ENCODE peak calls at places on chromosomes 11 and 22, in seven cellular contexts. One of them, this sample, is unnamed. For H3K4me1 and H3K27me3, the result is how much of the 10 kb centered on the place peaks cover.

GRCh38 chr22:19889951-19890350 is 35.3 kb upstream of the GNB1L start:
- DNase-seq in HCT116: no peak
- DNase-seq in BE2C: no peak
- DNase-seq in mesenchymal stem cell: no peak
- DNase-seq in CD8-positive, alpha-beta memory T cell: peak
- DNase-seq in endothelial cell of umbilical vein: no peak
- DNase-seq in lung: no peak
- DNase-seq in this sample: no peak

GRCh38 chr11:6681949-6682348 is 1.2 kb downstream of the MRPL17 start:
- DNase-seq in BE2C: no peak
- DNase-seq in mesenchymal stem cell: peak
- DNase-seq in CD8-positive, alpha-beta memory T cell: no peak
- DNase-seq in lung: no peak
- DNase-seq in HCT116: no peak
- DNase-seq in endothelial cell of umbilical vein: no peak
- DNase-seq in this sample: no peak

GRCh38 chr11:12472401-12473065 is 95.2 kb downstream of the PARVA start:
- DNase-seq in lung: no peak
- DNase-seq in BE2C: no peak
- DNase-seq in HCT116: no peak
- DNase-seq in endothelial cell of umbilical vein: no peak
- DNase-seq in mesenchymal stem cell: no peak
- DNase-seq in CD8-positive, alpha-beta memory T cell: no peak
- DNase-seq in this sample: peak

GRCh38 chr11:128757886-128758612 is 64.2 kb downstream of the FLI1 start:
- DNase-seq in endothelial cell of umbilical vein: no peak
- DNase-seq in lung: no peak
- DNase-seq in HCT116: no peak
- DNase-seq in BE2C: no peak
- DNase-seq in CD8-positive, alpha-beta memory T cell: no peak
- DNase-seq in mesenchymal stem cell: no peak
- DNase-seq in this sample: no peak

GRCh38 chr11:102733232-102733875 is 8.6 kb upstream of the MMP8 start:
- DNase-seq in HCT116: peak
- DNase-seq in CD8-positive, alpha-beta memory T cell: no peak
- DNase-seq in endothelial cell of umbilical vein: peak
- DNase-seq in BE2C: peak
- DNase-seq in lung: peak
- DNase-seq in mesenchymal stem cell: peak
- DNase-seq in this sample: no peak

GRCh38 chr11:27064086-27064485 is 23.5 kb downstream of the BBOX1 start:
- DNase-seq in endothelial cell of umbilical vein: no peak
- DNase-seq in HCT116: no peak
- DNase-seq in CD8-positive, alpha-beta memory T cell: no peak
- DNase-seq in mesenchymal stem cell: no peak
- DNase-seq in lung: no peak
- DNase-seq in BE2C: no peak
- DNase-seq in this sample: no peak

GRCh38 chr11:16394947-16395346 is 38.6 kb upstream of the SOX6 start:
- DNase-seq in lung: no peak
- DNase-seq in BE2C: no peak
- DNase-seq in endothelial cell of umbilical vein: no peak
- DNase-seq in mesenchymal stem cell: no peak
- DNase-seq in HCT116: no peak
- DNase-seq in CD8-positive, alpha-beta memory T cell: no peak
- DNase-seq in this sample: no peak

GRCh38 chr11:5684627-5685362 is at the start of gene TRIM5:
- DNase-seq in HCT116: peak
- DNase-seq in endothelial cell of umbilical vein: peak
- DNase-seq in BE2C: peak
- DNase-seq in mesenchymal stem cell: peak
- DNase-seq in lung: peak
- DNase-seq in CD8-positive, alpha-beta memory T cell: peak
- DNase-seq in this sample: peak

GRCh38 chr22:19843107-19843856 is 11.4 kb downstream of the GNB1L start:
- DNase-seq in BE2C: no peak
- DNase-seq in CD8-positive, alpha-beta memory T cell: no peak
- DNase-seq in endothelial cell of umbilical vein: no peak
- DNase-seq in HCT116: no peak
- DNase-seq in mesenchymal stem cell: no peak
- DNase-seq in lung: no peak
- DNase-seq in this sample: no peak

GRCh38 chr11:75558939-75559843 is 2.9 kb upstream of the SERPINH1 start:
- DNase-seq in HCT116: no peak
- DNase-seq in mesenchymal stem cell: peak
- DNase-seq in BE2C: no peak
- DNase-seq in endothelial cell of umbilical vein: peak
- DNase-seq in lung: peak
- DNase-seq in CD8-positive, alpha-beta memory T cell: no peak
- DNase-seq in this sample: peak

GRCh38 chr11:124114942-124115781 is at the start of gene VWA5A:
- DNase-seq in endothelial cell of umbilical vein: peak
- DNase-seq in HCT116: peak
- DNase-seq in CD8-positive, alpha-beta memory T cell: peak
- DNase-seq in lung: peak
- DNase-seq in mesenchymal stem cell: peak
- DNase-seq in BE2C: peak
- DNase-seq in this sample: peak

GRCh38 chr22:21710156-21710555 is 25.4 kb downstream of the YPEL1 start:
- DNase-seq in mesenchymal stem cell: no peak
- DNase-seq in endothelial cell of umbilical vein: no peak
- DNase-seq in lung: no peak
- DNase-seq in CD8-positive, alpha-beta memory T cell: no peak
- DNase-seq in BE2C: no peak
- DNase-seq in HCT116: no peak
- DNase-seq in this sample: no peak

GRCh38 chr11:123135863-123136446 is 59.1 kb downstream of the CLMP start:
- DNase-seq in mesenchymal stem cell: no peak
- DNase-seq in endothelial cell of umbilical vein: no peak
- DNase-seq in lung: no peak
- DNase-seq in CD8-positive, alpha-beta memory T cell: no peak
- DNase-seq in HCT116: no peak
- DNase-seq in BE2C: no peak
- DNase-seq in this sample: no peak

GRCh38 chr11:72930011-72930410 is 115.8 kb downstream of the ATG16L2 start:
- DNase-seq in BE2C: no peak
- DNase-seq in CD8-positive, alpha-beta memory T cell: no peak
- DNase-seq in mesenchymal stem cell: peak
- DNase-seq in HCT116: no peak
- DNase-seq in endothelial cell of umbilical vein: no peak
- DNase-seq in lung: no peak
- DNase-seq in this sample: no peak

GRCh38 chr11:9616042-9616640 is 42.7 kb downstream of the WEE1 start:
- DNase-seq in endothelial cell of umbilical vein: peak
- DNase-seq in mesenchymal stem cell: peak
- DNase-seq in CD8-positive, alpha-beta memory T cell: no peak
- DNase-seq in HCT116: no peak
- DNase-seq in BE2C: no peak
- DNase-seq in lung: no peak
- DNase-seq in this sample: no peak

DNA sequence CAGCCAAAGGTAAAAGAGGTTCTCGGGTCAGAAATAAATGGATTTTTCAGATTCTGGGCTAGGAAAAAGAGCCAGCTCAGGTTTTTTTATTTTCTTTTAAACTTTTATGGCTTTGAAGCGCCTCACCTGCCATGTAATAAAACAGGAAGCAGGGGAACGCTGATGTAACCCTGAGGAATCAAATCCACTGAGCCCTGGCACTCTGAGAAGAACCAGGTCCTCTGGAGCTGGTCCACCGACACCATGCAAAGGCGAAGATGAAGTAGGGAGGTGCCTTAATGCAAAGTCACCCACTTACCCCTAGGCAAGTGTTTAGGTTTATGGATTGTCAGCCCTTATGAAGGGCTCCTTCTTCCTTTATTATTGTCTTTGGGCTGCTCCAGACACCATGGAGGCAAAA is 1.6 kb downstream of the PAMR1 start:
- DNase-seq in CD8-positive, alpha-beta memory T cell: no peak
- DNase-seq in mesenchymal stem cell: no peak
- DNase-seq in lung: no peak
- DNase-seq in endothelial cell of umbilical vein: no peak
- DNase-seq in BE2C: no peak
- DNase-seq in HCT116: no peak
- DNase-seq in this sample: no peak
- H3K4me3 ChIP-seq in CD8-positive, alpha-beta memory T cell: no peak
- H3K4me3 ChIP-seq in mesenchymal stem cell: no peak
- H3K4me3 ChIP-seq in lung: no peak
- H3K4me3 ChIP-seq in endothelial cell of umbilical vein: no peak
- H3K4me3 ChIP-seq in BE2C: no peak
- H3K4me3 ChIP-seq in HCT116: no peak
- H3K4me3 ChIP-seq in this sample: no peak

GRCh38 chr22:36367479-36367878 is 20.3 kb downstream of the MYH9 start:
- DNase-seq in BE2C: no peak
- DNase-seq in CD8-positive, alpha-beta memory T cell: no peak
- DNase-seq in HCT116: no peak
- DNase-seq in endothelial cell of umbilical vein: no peak
- DNase-seq in lung: no peak
- DNase-seq in mesenchymal stem cell: no peak
- DNase-seq in this sample: peak

GRCh38 chr22:36365020-36365411 is 22.8 kb downstream of the MYH9 start:
- DNase-seq in endothelial cell of umbilical vein: peak
- DNase-seq in CD8-positive, alpha-beta memory T cell: peak
- DNase-seq in HCT116: peak
- DNase-seq in lung: no peak
- DNase-seq in mesenchymal stem cell: peak
- DNase-seq in BE2C: no peak
- DNase-seq in this sample: peak

GRCh38 chr22:36364255-36365019 is 23.3 kb downstream of the MYH9 start:
- DNase-seq in mesenchymal stem cell: peak
- DNase-seq in endothelial cell of umbilical vein: no peak
- DNase-seq in BE2C: no peak
- DNase-seq in CD8-positive, alpha-beta memory T cell: no peak
- DNase-seq in HCT116: no peak
- DNase-seq in lung: no peak
- DNase-seq in this sample: no peak

GRCh38 chr22:36367066-36367465 is 20.7 kb downstream of the MYH9 start:
- DNase-seq in endothelial cell of umbilical vein: no peak
- DNase-seq in CD8-positive, alpha-beta memory T cell: no peak
- DNase-seq in BE2C: no peak
- DNase-seq in mesenchymal stem cell: no peak
- DNase-seq in lung: no peak
- DNase-seq in HCT116: no peak
- DNase-seq in this sample: no peak

GRCh38 chr22:36366291-36366708 is 21.5 kb downstream of the MYH9 start:
- DNase-seq in mesenchymal stem cell: peak
- DNase-seq in HCT116: no peak
- DNase-seq in BE2C: no peak
- DNase-seq in lung: no peak
- DNase-seq in endothelial cell of umbilical vein: peak
- DNase-seq in CD8-positive, alpha-beta memory T cell: no peak
- DNase-seq in this sample: peak
- H3K4me1 ChIP-seq in mesenchymal stem cell: half or more
- H3K4me1 ChIP-seq in HCT116: half or more
- H3K4me1 ChIP-seq in BE2C: under half
- H3K4me1 ChIP-seq in lung: half or more
- H3K4me1 ChIP-seq in endothelial cell of umbilical vein: half or more
- H3K4me1 ChIP-seq in CD8-positive, alpha-beta memory T cell: half or more
- H3K4me1 ChIP-seq in this sample: half or more

GRCh38 chr22:43409046-43409445 is 2.8 kb upstream of the MPPED1 start:
- DNase-seq in BE2C: no peak
- DNase-seq in lung: no peak
- DNase-seq in HCT116: no peak
- DNase-seq in endothelial cell of umbilical vein: no peak
- DNase-seq in CD8-positive, alpha-beta memory T cell: no peak
- DNase-seq in mesenchymal stem cell: no peak
- DNase-seq in this sample: no peak

GRCh38 chr22:43404673-43405385 is 7.0 kb upstream of the MPPED1 start:
- DNase-seq in CD8-positive, alpha-beta memory T cell: no peak
- DNase-seq in endothelial cell of umbilical vein: no peak
- DNase-seq in BE2C: no peak
- DNase-seq in lung: no peak
- DNase-seq in HCT116: no peak
- DNase-seq in mesenchymal stem cell: no peak
- DNase-seq in this sample: no peak

GRCh38 chr22:43407591-43407990 is 4.2 kb upstream of the MPPED1 start:
- DNase-seq in HCT116: no peak
- DNase-seq in endothelial cell of umbilical vein: no peak
- DNase-seq in lung: no peak
- DNase-seq in CD8-positive, alpha-beta memory T cell: no peak
- DNase-seq in mesenchymal stem cell: no peak
- DNase-seq in BE2C: peak
- DNase-seq in this sample: no peak

GRCh38 chr22:43408009-43408408 is 3.8 kb upstream of the MPPED1 start:
- DNase-seq in HCT116: no peak
- DNase-seq in mesenchymal stem cell: no peak
- DNase-seq in endothelial cell of umbilical vein: no peak
- DNase-seq in BE2C: no peak
- DNase-seq in CD8-positive, alpha-beta memory T cell: no peak
- DNase-seq in lung: no peak
- DNase-seq in this sample: no peak

DNA sequence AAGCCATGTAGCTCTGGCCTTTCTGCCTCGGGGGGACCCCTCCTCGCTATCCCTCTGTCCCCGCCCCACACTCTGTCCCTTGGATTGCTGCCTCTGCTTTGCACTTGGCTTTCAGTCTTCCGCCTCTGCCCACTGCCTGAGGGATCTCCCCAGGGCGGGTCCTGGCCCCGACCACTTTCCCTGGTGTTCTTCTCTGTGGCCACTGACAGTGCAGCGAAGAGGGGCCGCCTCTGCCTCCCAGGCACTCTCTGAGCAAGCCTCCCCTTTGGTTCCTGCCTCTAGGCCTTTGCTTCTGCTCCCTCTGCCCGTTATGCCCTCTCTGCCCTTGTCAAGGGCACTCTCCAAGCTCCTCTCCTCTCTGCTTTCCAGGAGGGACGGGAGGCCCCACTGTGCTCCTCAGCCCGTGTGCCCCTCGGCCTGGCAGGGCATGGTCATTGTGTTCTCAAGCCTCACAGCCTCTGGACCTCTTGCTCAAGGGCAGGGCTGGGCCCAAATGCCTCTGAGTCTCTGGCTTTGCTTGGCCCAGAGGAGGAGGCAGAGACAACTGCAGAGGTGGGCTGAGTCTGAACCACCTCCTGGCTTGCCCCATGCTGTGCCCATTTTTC is 5.5 kb upstream of the MPPED1 start:
- DNase-seq in HCT116: no peak
- DNase-seq in lung: no peak
- DNase-seq in BE2C: no peak
- DNase-seq in mesenchymal stem cell: no peak
- DNase-seq in endothelial cell of umbilical vein: no peak
- DNase-seq in CD8-positive, alpha-beta memory T cell: no peak
- DNase-seq in this sample: no peak
- H3K27me3 ChIP-seq in HCT116: under half
- H3K27me3 ChIP-seq in lung: under half
- H3K27me3 ChIP-seq in BE2C: under half
- H3K27me3 ChIP-seq in mesenchymal stem cell: under half
- H3K27me3 ChIP-seq in endothelial cell of umbilical vein: under half
- H3K27me3 ChIP-seq in CD8-positive, alpha-beta memory T cell: under half
- H3K27me3 ChIP-seq in this sample: under half

DNA sequence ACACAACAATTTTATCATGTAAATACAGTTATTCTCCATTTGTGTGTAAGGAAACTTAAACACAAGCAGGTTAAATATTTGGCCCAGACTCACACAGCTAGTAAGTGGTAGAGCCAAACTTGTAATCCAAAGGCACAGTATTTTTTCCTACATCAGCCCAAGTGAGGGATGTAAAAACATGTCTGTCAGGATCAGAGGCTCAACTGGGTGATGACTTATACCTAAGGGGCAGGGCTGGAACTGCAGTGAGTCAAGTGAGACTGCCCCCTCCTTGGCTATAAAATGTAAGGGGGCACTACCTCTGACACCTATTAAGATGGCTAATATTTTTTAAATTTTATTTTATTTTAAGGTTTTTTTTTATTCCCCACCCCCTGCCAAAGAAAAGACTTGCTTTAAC is 82.6 kb downstream of the APIP start:
- DNase-seq in endothelial cell of umbilical vein: no peak
- DNase-seq in BE2C: no peak
- DNase-seq in HCT116: no peak
- DNase-seq in CD8-positive, alpha-beta memory T cell: no peak
- DNase-seq in mesenchymal stem cell: no peak
- DNase-seq in lung: no peak
- DNase-seq in this sample: no peak
- H3K4me3 ChIP-seq in endothelial cell of umbilical vein: no peak
- H3K4me3 ChIP-seq in BE2C: no peak
- H3K4me3 ChIP-seq in HCT116: no peak
- H3K4me3 ChIP-seq in CD8-positive, alpha-beta memory T cell: no peak
- H3K4me3 ChIP-seq in mesenchymal stem cell: no peak
- H3K4me3 ChIP-seq in lung: no peak
- H3K4me3 ChIP-seq in this sample: no peak

This sample was measured in thyroid gland.